ENCODE peak calls at places on chromosomes 6 and 20, in eight cellular contexts. T is GM03348; C is NCI-H146; S is stimulated activated CD8-positive, alpha-beta memory T cell treated with anti-CD3 and anti-CD28 coated beads, Interleukin-4, amount 100 ng/mL, for 1 hour; J is GM23248; A is NCI-H69; O is ELR; D is left colon. Y is an unnamed sample.
A peak's percentile ranks its signal among the peaks of the same experiment; 100 is the strongest.

GRCh38 chr20:62927128-62927705 is 912 bp upstream of the DIDO1 start:
- DNase-seq in T (no peak), A (no peak), D (no peak), J (no peak), O (peak; percentile 17), C (no peak), S (no peak), Y (no peak)

GRCh38 chr20:61937963-61938838 is 127.5 kb downstream of the TAF4 start:
- DNase-seq in T (no peak), J (no peak), O (no peak), A (no peak), D (no peak), C (no peak), S (no peak), Y (no peak)

GRCh38 chr20:9015984-9016324 is 52.9 kb upstream of the PLCB4 start:
- DNase-seq in D (no peak), T (peak; percentile 27), J (peak; percentile 56), A (no peak), O (peak; percentile 73), C (no peak), S (no peak), Y (no peak)

GRCh38 chr6:5125152-5126006 is 40.2 kb downstream of the PPP1R3G start:
- DNase-seq in A (no peak), D (no peak), O (peak; percentile 71), J (peak; percentile 35), S (no peak), T (peak; percentile 30), C (no peak), Y (no peak)

GRCh38 chr6:88908598-88909548 is 54.5 kb downstream of the RNGTT start:
- DNase-seq in O (no peak), C (no peak), S (no peak), A (no peak), T (peak; percentile 5), D (no peak), J (no peak), Y (no peak)

GRCh38 chr20:53959849-53960585 is 110.4 kb downstream of the BCAS1 start:
- DNase-seq in O (no peak), J (peak; percentile 79), S (no peak), D (no peak), A (no peak), T (peak; percentile 36), C (no peak), Y (no peak)

GRCh38 chr6:129494099-129494498 is 215.9 kb downstream of the ARHGAP18 start:
- DNase-seq in T (no peak), J (peak; percentile 42), O (peak; percentile 30), D (no peak), A (no peak), S (no peak), C (no peak), Y (no peak)

GRCh38 chr6:2949121-2949520 is 22.2 kb downstream of the SERPINB6 start:
- DNase-seq in J (no peak), T (no peak), O (no peak), A (no peak), S (no peak), C (no peak), D (no peak), Y (no peak)

Y was measured in NCI-H345.